ENCODE peak calls at places on chromosomes 11 and 22, in four cellular contexts. V is transverse colon, B is vagina, C is prostate gland. A is an unnamed sample.

GRCh38 chr22:32205974-32206773 is 1.3 kb upstream of the RFPL2 start:
- DNase-seq in V (no peak), B (no peak), C (no peak), A (no peak)

GRCh38 chr11:44112083-44112865 is 16.8 kb downstream of the EXT2 start:
- DNase-seq in V (no peak), B (no peak), C (no peak), A (no peak)

GRCh38 chr11:72635931-72636330 is 38.3 kb downstream of the PDE2A start:
- DNase-seq in V (no peak), B (no peak), C (no peak), A (no peak)

GRCh38 chr11:110433393-110434333 is 3.9 kb downstream of the FDX1 start:
- DNase-seq in V (no peak), B (no peak), C (no peak), A (no peak)

GRCh38 chr11:1139441-1140066 is 18.2 kb upstream of the MUC5AC start:
- DNase-seq in V (peak), B (no peak), C (no peak), A (no peak)

GRCh38 chr11:10461276-10461790 is 6.3 kb downstream of the AMPD3 start:
- DNase-seq in V (no peak), B (peak), C (no peak), A (no peak)

GRCh38 chr11:12274056-12274455 is 103.3 kb upstream of the PARVA start:
- DNase-seq in V (no peak), B (no peak), C (no peak), A (no peak)

GRCh38 chr11:93757924-93758865 is 16.7 kb downstream of the C11orf54 start:
- DNase-seq in V (no peak), B (no peak), C (no peak), A (no peak)

GRCh38 chr11:120952503-120953229 is 71.2 kb upstream of the TBCEL start:
- DNase-seq in V (peak), B (no peak), C (peak), A (peak)

GRCh38 chr22:33328789-33329296 is 270.7 kb upstream of the SYN3 start:
- DNase-seq in V (no peak), B (no peak), C (no peak), A (peak)

GRCh38 chr11:129698212-129698611 is 117.4 kb upstream of the TMEM45B start:
- DNase-seq in V (no peak), B (no peak), C (no peak), A (no peak)

GRCh38 chr11:32435511-32435946 is at the start of gene WT1:
- DNase-seq in V (no peak), B (peak), C (no peak), A (peak)

GRCh38 chr11:57699813-57700212 is 12.2 kb downstream of the MED19 start:
- DNase-seq in V (no peak), B (no peak), C (no peak), A (no peak)

GRCh38 chr11:101127348-101127698 is 2.3 kb downstream of the PGR start:
- DNase-seq in V (peak), B (no peak), C (no peak), A (no peak)

GRCh38 chr11:61776561-61777075 is 15.8 kb downstream of the TMEM258 start:
- DNase-seq in V (peak), B (no peak), C (no peak), A (peak)

GRCh38 chr11:69637956-69638871 is 2.7 kb upstream of the CCND1 start:
- DNase-seq in V (peak), B (no peak), C (no peak), A (no peak)

GRCh38 chr22:29338398-29338797 is 22.9 kb upstream of the RASL10A start:
- DNase-seq in V (no peak), B (no peak), C (no peak), A (no peak)

GRCh38 chr22:42613869-42614268 is 814 bp downstream of the POLDIP3 start:
- DNase-seq in V (no peak), B (no peak), C (no peak), A (no peak)

GRCh38 chr11:125381499-125381898 is 114.6 kb downstream of the FEZ1 start:
- DNase-seq in V (no peak), B (no peak), C (no peak), A (no peak)

GRCh38 chr22:42179616-42180015 is 49.0 kb upstream of the CYP2D6 start:
- DNase-seq in V (no peak), B (no peak), C (no peak), A (peak)

GRCh38 chr11:27409742-27410141 is 46.7 kb upstream of the CCDC34 start:
- DNase-seq in V (no peak), B (no peak), C (no peak), A (no peak)

GRCh38 chr11:65895482-65895981 is 4.7 kb downstream of the FOSL1 start:
- DNase-seq in V (no peak), B (no peak), C (no peak), A (no peak)

GRCh38 chr11:65899356-65900124 is 648 bp downstream of the FOSL1 start:
- DNase-seq in V (peak), B (no peak), C (no peak), A (no peak)

GRCh38 chr11:65898656-65899355 is 1.4 kb downstream of the FOSL1 start:
- DNase-seq in V (no peak), B (no peak), C (no peak), A (no peak)

GRCh38 chr11:65896009-65896999 is 3.9 kb downstream of the FOSL1 start:
- DNase-seq in V (no peak), B (no peak), C (no peak), A (no peak)

DNA sequence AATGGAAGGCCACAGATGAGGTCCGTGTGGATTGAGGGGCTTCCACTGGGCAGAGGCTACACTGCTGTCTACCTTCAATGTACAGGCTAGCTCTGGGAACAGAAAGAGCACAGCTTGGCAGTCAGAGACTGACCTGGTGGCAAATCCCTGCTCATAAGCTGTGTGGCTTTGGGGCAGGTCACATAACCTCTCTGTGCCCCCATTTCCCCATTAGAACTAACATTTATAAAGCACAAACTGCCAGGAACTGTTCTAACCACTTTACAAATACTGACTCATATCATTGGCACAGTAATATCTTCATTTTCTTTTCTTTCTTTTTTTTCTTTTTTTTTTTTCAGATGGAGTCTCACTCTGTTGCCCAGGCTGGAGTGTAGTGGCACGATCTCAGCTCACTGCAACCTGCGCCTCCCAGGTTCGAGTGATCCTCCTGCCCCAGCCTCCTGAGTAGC is 3.1 kb downstream of the FOSL1 start:
- DNase-seq in V (no peak), B (no peak), C (no peak), A (no peak)
- TF ChIP-seq POLR2A in V (no peak), B (no peak), C (no peak), A (no peak)

GRCh38 chr11:132024587-132025295 is 654.3 kb downstream of the NTM start:
- DNase-seq in V (no peak), B (no peak), C (no peak), A (peak)

GRCh38 chr11:132020001-132020400 is 649.6 kb downstream of the NTM start:
- DNase-seq in V (no peak), B (no peak), C (no peak), A (no peak)

GRCh38 chr11:132026746-132027145 is 656.3 kb downstream of the NTM start:
- DNase-seq in V (no peak), B (no peak), C (no peak), A (no peak)

GRCh38 chr11:132022718-132023117 is 652.3 kb downstream of the NTM start:
- DNase-seq in V (no peak), B (no peak), C (no peak), A (no peak)

DNA sequence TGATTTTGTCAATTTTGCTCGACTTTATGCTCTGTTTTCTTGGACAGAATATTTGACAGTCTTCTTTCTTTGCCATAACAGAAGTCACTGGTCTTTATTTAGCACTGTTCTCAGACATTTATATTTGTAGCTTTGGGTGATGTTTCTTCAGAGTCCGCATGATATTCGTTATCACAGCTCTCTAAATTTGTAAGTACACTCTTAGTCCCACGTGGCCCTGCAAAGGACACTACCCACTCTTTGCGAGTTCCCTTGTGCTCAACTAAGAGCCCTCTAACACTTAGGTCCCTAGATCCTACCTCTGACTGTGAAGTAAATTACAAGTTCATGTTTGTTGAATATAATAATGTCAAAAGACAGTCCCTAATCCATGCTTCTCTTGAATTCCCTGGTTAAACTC is 651.9 kb downstream of the NTM start:
- DNase-seq in V (no peak), B (no peak), C (no peak), A (no peak)
- TF ChIP-seq POLR2A in V (no peak), B (no peak), C (no peak), A (no peak)

DNA sequence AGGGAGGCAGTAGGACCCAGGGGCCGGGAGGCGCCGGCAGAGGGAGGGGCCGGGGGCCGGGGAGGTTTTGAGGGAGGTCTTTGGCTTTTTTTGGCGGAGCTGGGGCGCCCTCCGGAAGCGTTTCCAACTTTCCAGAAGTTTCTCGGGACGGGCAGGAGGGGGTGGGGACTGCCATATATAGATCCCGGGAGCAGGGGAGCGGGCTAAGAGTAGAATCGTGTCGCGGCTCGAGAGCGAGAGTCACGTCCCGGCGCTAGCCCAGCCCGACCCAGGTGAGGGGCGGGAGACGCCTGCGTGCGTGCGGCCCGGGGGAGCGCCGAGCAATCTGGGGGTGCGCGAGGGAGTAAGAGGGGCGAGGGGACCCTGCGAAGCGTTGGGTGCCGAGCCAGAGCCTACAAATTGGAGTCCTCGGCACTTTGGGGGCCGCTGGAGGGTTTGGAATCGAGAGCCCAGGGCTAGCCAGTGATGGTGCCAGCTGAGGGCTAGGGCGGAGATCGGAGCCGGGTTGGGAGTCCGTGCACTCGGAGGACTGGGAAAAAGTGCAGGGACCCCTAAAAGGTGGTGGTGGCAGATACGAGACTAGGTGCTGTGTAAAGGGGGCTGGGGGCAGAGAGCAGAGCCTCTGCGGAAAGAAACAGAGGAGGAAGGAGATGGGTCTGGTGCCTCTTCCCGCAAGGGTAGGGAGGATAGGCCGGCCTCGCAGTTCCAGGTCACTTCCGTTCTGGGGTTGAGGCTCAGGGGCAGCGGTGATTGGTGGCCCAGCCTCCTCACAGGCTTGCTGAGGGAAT is at the start of gene SERPINH1:
- DNase-seq in V (peak), B (no peak), C (peak), A (peak)
- TF ChIP-seq POLR2A in V (peak), B (peak), C (peak), A (peak)

DNA sequence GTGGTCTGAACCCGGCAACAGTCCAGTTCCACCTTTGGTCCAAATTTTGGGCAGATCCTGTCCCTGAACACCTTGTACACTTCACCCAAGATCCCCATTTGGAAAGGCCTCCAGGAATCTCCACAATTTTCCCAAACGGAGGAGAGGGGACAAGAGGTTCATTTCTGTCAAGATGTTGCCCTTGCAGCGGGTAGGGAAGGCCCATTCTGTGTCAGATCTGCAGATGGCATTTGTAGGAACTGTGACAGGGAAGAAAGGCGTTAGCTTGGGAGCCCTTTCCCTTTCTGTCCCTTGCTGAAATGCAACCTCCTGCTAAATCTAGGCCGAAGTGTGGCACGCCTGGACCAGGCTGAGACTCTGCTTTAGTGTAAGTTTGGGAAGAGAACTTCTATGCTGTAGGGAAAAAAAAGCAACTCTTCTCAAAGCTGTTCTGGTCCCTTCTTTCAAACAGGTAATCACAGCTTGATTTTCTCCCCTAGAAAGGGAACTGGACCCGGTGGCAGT is 86.0 kb downstream of the SCN3B start:
- DNase-seq in V (no peak), B (no peak), C (no peak), A (no peak)
- TF ChIP-seq POLR2A in V (no peak), B (no peak), C (no peak), A (no peak)

GRCh38 chr11:108703916-108704315 is 39.0 kb downstream of the DDX10 start:
- DNase-seq in V (no peak), B (no peak), C (no peak), A (no peak)

GRCh38 chr11:108709741-108710140 is 44.9 kb downstream of the DDX10 start:
- DNase-seq in V (no peak), B (no peak), C (no peak), A (no peak)

GRCh38 chr11:108713076-108713790 is 48.4 kb downstream of the DDX10 start:
- DNase-seq in V (no peak), B (no peak), C (no peak), A (no peak)

GRCh38 chr11:108705061-108705460 is 40.2 kb downstream of the DDX10 start:
- DNase-seq in V (no peak), B (no peak), C (no peak), A (no peak)

DNA sequence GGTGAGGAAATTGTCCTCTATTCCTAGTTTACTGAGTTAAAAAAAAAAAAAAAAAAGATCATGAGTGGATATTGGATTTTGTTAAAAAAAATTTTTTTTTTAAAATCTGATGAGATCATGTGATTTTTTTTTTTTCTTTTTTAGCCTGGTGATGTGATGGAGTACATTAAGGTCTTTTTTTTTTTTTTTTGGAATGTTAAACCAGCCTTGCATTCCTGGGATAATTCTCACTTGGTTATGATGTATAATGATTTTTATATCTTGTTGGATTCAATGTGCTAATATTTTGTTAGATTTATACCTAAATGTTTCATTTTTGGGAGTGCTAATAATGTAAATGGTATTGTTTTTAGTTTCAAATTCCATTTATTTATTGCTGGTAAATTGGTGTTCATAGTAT is 43.3 kb downstream of the DDX10 start:
- DNase-seq in V (no peak), B (no peak), C (no peak), A (no peak)
- TF ChIP-seq POLR2A in V (no peak), B (no peak), C (no peak), A (no peak)

DNA sequence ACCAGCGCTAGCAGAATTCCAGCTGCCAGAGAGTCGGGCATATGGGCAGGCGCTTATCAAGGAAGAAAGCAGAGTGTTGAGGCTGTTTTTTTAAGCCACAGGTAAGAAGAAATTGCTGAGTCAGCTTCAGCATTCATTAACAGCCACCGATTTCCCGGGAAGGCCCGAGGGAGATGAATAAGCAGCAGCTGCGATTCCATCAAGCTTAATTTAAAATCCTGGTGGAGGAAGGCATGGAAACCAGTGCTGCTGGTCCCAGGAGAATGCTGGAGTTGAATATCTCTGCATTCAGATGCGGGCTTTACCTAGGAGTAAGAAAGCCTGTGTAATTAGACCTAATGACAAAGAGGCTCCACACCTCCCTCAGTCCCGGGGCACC is 168.8 kb downstream of the BRD1 start:
- DNase-seq in V (no peak), B (no peak), C (no peak), A (no peak)
- TF ChIP-seq POLR2A in V (no peak), B (no peak), C (no peak), A (no peak)

GRCh38 chr22:19242699-19243098 is 48.8 kb downstream of the CLTCL1 start:
- DNase-seq in V (no peak), B (no peak), C (no peak), A (no peak)
- TF ChIP-seq POLR2A in V (no peak), B (no peak), C (no peak), A (no peak)

GRCh38 chr11:82901165-82901938 is at the start of gene DDIAS:
- DNase-seq in V (peak), B (peak), C (peak), A (peak)
- TF ChIP-seq POLR2A in V (peak), B (peak), C (peak), A (peak)

GRCh38 chr11:119196833-119197483 is 9.2 kb upstream of the CBL start:
- DNase-seq in V (peak), B (no peak), C (peak), A (peak)
- TF ChIP-seq POLR2A in V (no peak), B (no peak), C (no peak), A (no peak)

GRCh38 chr11:63503492-63503891 is 2.4 kb upstream of the LGALS12 start:
- DNase-seq in V (no peak), B (no peak), C (no peak), A (no peak)

GRCh38 chr11:63499874-63500273 is 6.0 kb upstream of the LGALS12 start:
- DNase-seq in V (no peak), B (no peak), C (no peak), A (no peak)

GRCh38 chr11:63502252-63502820 is 3.5 kb upstream of the LGALS12 start:
- DNase-seq in V (no peak), B (no peak), C (no peak), A (no peak)

GRCh38 chr11:63504054-63504453 is 1.8 kb upstream of the LGALS12 start:
- DNase-seq in V (no peak), B (no peak), C (no peak), A (no peak)

DNA sequence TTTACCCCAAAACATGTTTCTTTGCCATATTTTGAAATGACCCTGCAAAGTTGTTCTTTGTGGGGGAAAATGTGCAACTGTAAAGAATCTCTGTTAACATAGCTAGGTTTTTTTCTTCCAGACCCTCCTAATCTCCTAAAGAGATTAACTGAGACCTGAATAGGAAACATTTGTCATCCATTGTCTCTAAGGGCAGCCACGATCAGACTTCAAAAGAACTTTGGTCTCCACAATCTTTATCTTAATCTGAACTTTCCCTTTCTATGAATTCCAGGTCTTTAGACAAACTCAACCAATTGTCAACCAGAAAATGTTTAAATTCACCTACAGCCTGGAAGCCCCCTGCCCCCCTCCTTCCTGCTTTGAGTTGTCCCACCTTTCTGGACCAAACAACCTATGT is 4.6 kb upstream of the LGALS12 start:
- DNase-seq in V (no peak), B (no peak), C (no peak), A (no peak)
- TF ChIP-seq POLR2A in V (no peak), B (no peak), C (no peak), A (no peak)